ENCODE peak calls at places on chromosomes 4 and X, in six cellular contexts. One of them, this sample, is unnamed.

GRCh38 chrX:138487866-138488265 is 223.7 kb downstream of the FGF13 start:
- DNase-seq in ELR: no peak
- DNase-seq in SHP77: no peak
- DNase-seq in stimulated activated CD8-positive, alpha-beta memory T cell treated with anti-CD3 and anti-CD28 coated beads, Interleukin-15, amount 100 ng/mL, for 1 hour: no peak
- DNase-seq in fibroblast of gingiva: no peak
- DNase-seq in stromal cell of bone marrow: no peak
- DNase-seq in this sample: no peak

GRCh38 chrX:9349572-9350259 is 115.1 kb upstream of the TBL1X start:
- DNase-seq in ELR: peak; percentile 85
- DNase-seq in SHP77: no peak
- DNase-seq in stimulated activated CD8-positive, alpha-beta memory T cell treated with anti-CD3 and anti-CD28 coated beads, Interleukin-15, amount 100 ng/mL, for 1 hour: no peak
- DNase-seq in fibroblast of gingiva: no peak
- DNase-seq in stromal cell of bone marrow: no peak
- DNase-seq in this sample: no peak

GRCh38 chrX:120560405-120560841 is 339 bp downstream of the CUL4B start:
- DNase-seq in ELR: peak; percentile 47
- DNase-seq in SHP77: no peak
- DNase-seq in stimulated activated CD8-positive, alpha-beta memory T cell treated with anti-CD3 and anti-CD28 coated beads, Interleukin-15, amount 100 ng/mL, for 1 hour: peak; percentile 16
- DNase-seq in fibroblast of gingiva: peak; percentile 37
- DNase-seq in stromal cell of bone marrow: peak; percentile 16
- DNase-seq in this sample: peak; percentile 47

GRCh38 chrX:9942086-9942485 is 25.1 kb upstream of the CLDN34 start:
- DNase-seq in ELR: no peak
- DNase-seq in SHP77: no peak
- DNase-seq in stimulated activated CD8-positive, alpha-beta memory T cell treated with anti-CD3 and anti-CD28 coated beads, Interleukin-15, amount 100 ng/mL, for 1 hour: no peak
- DNase-seq in fibroblast of gingiva: no peak
- DNase-seq in stromal cell of bone marrow: no peak
- DNase-seq in this sample: no peak

GRCh38 chr4:105058177-105058812 is 88.4 kb upstream of the TET2 start:
- DNase-seq in ELR: peak; percentile 17
- DNase-seq in SHP77: no peak
- DNase-seq in stimulated activated CD8-positive, alpha-beta memory T cell treated with anti-CD3 and anti-CD28 coated beads, Interleukin-15, amount 100 ng/mL, for 1 hour: no peak
- DNase-seq in fibroblast of gingiva: no peak
- DNase-seq in stromal cell of bone marrow: no peak
- DNase-seq in this sample: no peak

GRCh38 chr4:59247032-59247431 is 1953.1 kb upstream of the ADGRL3 start:
- DNase-seq in ELR: peak; percentile 38
- DNase-seq in SHP77: peak; percentile 32
- DNase-seq in stimulated activated CD8-positive, alpha-beta memory T cell treated with anti-CD3 and anti-CD28 coated beads, Interleukin-15, amount 100 ng/mL, for 1 hour: no peak
- DNase-seq in fibroblast of gingiva: no peak
- DNase-seq in stromal cell of bone marrow: no peak
- DNase-seq in this sample: peak; percentile 27

GRCh38 chr4:182085051-182085480 is 158.1 kb upstream of the TENM3 start:
- DNase-seq in ELR: peak; percentile 7
- DNase-seq in SHP77: no peak
- DNase-seq in stimulated activated CD8-positive, alpha-beta memory T cell treated with anti-CD3 and anti-CD28 coated beads, Interleukin-15, amount 100 ng/mL, for 1 hour: no peak
- DNase-seq in fibroblast of gingiva: no peak
- DNase-seq in stromal cell of bone marrow: no peak
- DNase-seq in this sample: no peak

GRCh38 chr4:138348055-138348454 is 105.9 kb upstream of the SLC7A11 start:
- DNase-seq in ELR: peak; percentile 69
- DNase-seq in SHP77: no peak
- DNase-seq in stimulated activated CD8-positive, alpha-beta memory T cell treated with anti-CD3 and anti-CD28 coated beads, Interleukin-15, amount 100 ng/mL, for 1 hour: no peak
- DNase-seq in fibroblast of gingiva: no peak
- DNase-seq in stromal cell of bone marrow: no peak
- DNase-seq in this sample: no peak

GRCh38 chrX:87409113-87409841 is 108.3 kb upstream of the KLHL4 start:
- DNase-seq in ELR: peak; percentile 0
- DNase-seq in SHP77: peak; percentile 3
- DNase-seq in stimulated activated CD8-positive, alpha-beta memory T cell treated with anti-CD3 and anti-CD28 coated beads, Interleukin-15, amount 100 ng/mL, for 1 hour: no peak
- DNase-seq in fibroblast of gingiva: no peak
- DNase-seq in stromal cell of bone marrow: peak; percentile 59
- DNase-seq in this sample: no peak

This sample was measured in NCI-H510A treated with DMSO at 0.1 percent for 48 hours.